ENCODE peak calls at places on chromosomes 13 and 19, in five cellular contexts. X is heart left ventricle, C is EL, N is endothelial cell, A is mammary epithelial cell. R is an unnamed sample.

GRCh38 chr13:45658586-45659235 is 43.2 kb upstream of the ERICH6B start:
- DNase-seq in X (no peak), C (peak; percentile 95), N (no peak), A (peak; percentile 78), R (no peak)

GRCh38 chr19:14350302-14350701 is 30.9 kb upstream of the ADGRE5 start:
- DNase-seq in X (no peak), C (no peak), N (no peak), A (no peak), R (no peak)

GRCh38 chr19:13275016-13275722 is 125.0 kb downstream of the IER2 start:
- DNase-seq in X (no peak), C (no peak), N (no peak), A (no peak), R (no peak)

GRCh38 chr19:33344210-33344609 is 29.3 kb upstream of the CEBPG start:
- DNase-seq in X (no peak), C (no peak), N (peak; percentile 15), A (no peak), R (no peak)

GRCh38 chr19:343941-344624 is 513 bp downstream of the MIER2 start:
- DNase-seq in X (no peak), C (peak; percentile 27), N (peak; percentile 49), A (no peak), R (peak; percentile 93)

GRCh38 chr13:30165791-30166190 is 141.6 kb downstream of the KATNAL1 start:
- DNase-seq in X (no peak), C (no peak), N (no peak), A (no peak), R (no peak)

GRCh38 chr13:91238036-91238435 is 109.5 kb upstream of the MIR17HG start:
- DNase-seq in X (no peak), C (no peak), N (no peak), A (no peak), R (no peak)

GRCh38 chr19:1833540-1833939 is 14.7 kb downstream of the REXO1 start:
- DNase-seq in X (no peak), C (no peak), N (no peak), A (no peak), R (no peak)

GRCh38 chr19:47444388-47444821 is 25.1 kb upstream of the MEIS3 start:
- DNase-seq in X (no peak), C (no peak), N (peak; percentile 78), A (no peak), R (no peak)

GRCh38 chr19:38693380-38694223 is 46.2 kb downstream of the ACTN4 start:
- DNase-seq in X (no peak), C (peak; percentile 96), N (no peak), A (peak; percentile 98), R (no peak)

GRCh38 chr13:97109256-97109655 is 112.9 kb upstream of the MBNL2 start:
- DNase-seq in X (peak; percentile 19), C (no peak), N (no peak), A (no peak), R (no peak)

GRCh38 chr19:2716275-2716650 is 4.9 kb downstream of the DIRAS1 start:
- DNase-seq in X (peak; percentile 23), C (no peak), N (no peak), A (no peak), R (peak; percentile 30)

GRCh38 chr19:16327911-16328823 is 3.5 kb downstream of the KLF2 start:
- DNase-seq in X (peak; percentile 85), C (peak; percentile 46), N (no peak), A (no peak), R (no peak)

GRCh38 chr19:55080915-55081772 is 5.5 kb downstream of the EPS8L1 start:
- DNase-seq in X (peak; percentile 83), C (peak; percentile 60), N (peak; percentile 80), A (peak; percentile 51), R (peak; percentile 93)

GRCh38 chr19:294341-294818 is 3.2 kb upstream of the PLPP2 start:
- DNase-seq in X (no peak), C (peak; percentile 34), N (no peak), A (no peak), R (peak; percentile 60)

GRCh38 chr19:387777-388176 is 21.2 kb downstream of the C2CD4C start:
- DNase-seq in X (no peak), C (no peak), N (no peak), A (no peak), R (no peak)